ENCODE peak calls at places on chromosomes 1 and 21, in eight cellular contexts. B is lower lobe of right lung, C is A549, S is transverse colon, L is upper lobe of right lung, I is pancreas, N is IMR-90, W is esophagus squamous epithelium. Q is an unnamed sample. For H3K4me1, the result is how much of the 10 kb centered on the place peaks cover.

GRCh38 chr1:90823686-90824085 is 106.6 kb upstream of the BARHL2 start:
- DNase-seq in B (no peak), C (no peak), S (no peak), L (no peak), I (no peak), N (no peak), W (no peak), Q (no peak)

GRCh38 chr1:45266151-45266801 is 59.9 kb upstream of the ZSWIM5 start:
- DNase-seq in B (no peak), C (no peak), S (peak), L (no peak), I (peak), N (peak), W (no peak), Q (peak)

GRCh38 chr1:23643668-23644554 is 47.7 kb upstream of the RPL11 start:
- DNase-seq in B (no peak), C (no peak), S (no peak), L (no peak), I (no peak), N (no peak), W (no peak), Q (no peak)

GRCh38 chr1:116408803-116409720 is 36.0 kb downstream of the ATP1A1 start:
- DNase-seq in B (no peak), C (no peak), S (no peak), L (no peak), I (no peak), N (no peak), W (no peak), Q (no peak)

GRCh38 chr1:178885869-178886268 is 15.0 kb upstream of the ANGPTL1 start:
- DNase-seq in B (no peak), C (no peak), S (no peak), L (no peak), I (no peak), N (no peak), W (no peak), Q (no peak)

GRCh38 chr21:39631842-39632577 is 19.3 kb downstream of the B3GALT5 start:
- DNase-seq in B (no peak), C (no peak), S (no peak), L (no peak), I (no peak), N (no peak), W (no peak), Q (no peak)

GRCh38 chr1:205534444-205534985 is 30.0 kb downstream of the CDK18 start:
- DNase-seq in B (no peak), C (no peak), S (no peak), L (peak), I (no peak), N (no peak), W (no peak), Q (no peak)

GRCh38 chr1:57963545-57963944 is 539.7 kb upstream of the DAB1 start:
- DNase-seq in B (no peak), C (no peak), S (no peak), L (no peak), I (no peak), N (no peak), W (no peak), Q (no peak)

GRCh38 chr1:29240400-29240837 is 4.1 kb downstream of the PTPRU start:
- DNase-seq in B (no peak), C (no peak), S (no peak), L (no peak), I (no peak), N (no peak), W (no peak), Q (no peak)

GRCh38 chr1:247077234-247077633 is 1.4 kb downstream of the ZNF670 start:
- DNase-seq in B (no peak), C (no peak), S (no peak), L (no peak), I (no peak), N (peak), W (no peak), Q (no peak)

GRCh38 chr1:178310685-178311105 is 186.1 kb downstream of the CLEC20A start:
- DNase-seq in B (no peak), C (peak), S (no peak), L (no peak), I (no peak), N (peak), W (no peak), Q (no peak)

GRCh38 chr1:160069460-160070231 is at the start of gene KCNJ10:
- DNase-seq in B (no peak), C (no peak), S (no peak), L (no peak), I (no peak), N (no peak), W (no peak), Q (no peak)

GRCh38 chr1:174894087-174894768 is 105.5 kb upstream of the CACYBP start:
- DNase-seq in B (no peak), C (no peak), S (no peak), L (no peak), I (no peak), N (no peak), W (no peak), Q (no peak)

GRCh38 chr21:35179990-35180557 is 131.0 kb upstream of the RUNX1 start:
- DNase-seq in B (no peak), C (no peak), S (no peak), L (no peak), I (no peak), N (peak), W (no peak), Q (no peak)

GRCh38 chr1:159088050-159088449 is 11.5 kb upstream of the AIM2 start:
- DNase-seq in B (no peak), C (no peak), S (no peak), L (no peak), I (no peak), N (peak), W (no peak), Q (no peak)

GRCh38 chr1:48236716-48237470 is 14.4 kb downstream of the SLC5A9 start:
- DNase-seq in B (no peak), C (peak), S (no peak), L (no peak), I (no peak), N (peak), W (no peak), Q (no peak)

GRCh38 chr1:243842154-243842553 is 7.9 kb downstream of the AKT3 start:
- DNase-seq in B (no peak), C (no peak), S (no peak), L (no peak), I (no peak), N (no peak), W (no peak), Q (no peak)

GRCh38 chr1:97063532-97063931 is 341.9 kb downstream of the PTBP2 start:
- DNase-seq in B (no peak), C (no peak), S (no peak), L (no peak), I (peak), N (no peak), W (no peak), Q (no peak)

GRCh38 chr1:224859651-224860050 is 69.8 kb upstream of the DNAH14 start:
- DNase-seq in B (no peak), C (no peak), S (no peak), L (no peak), I (no peak), N (no peak), W (no peak), Q (no peak)

GRCh38 chr1:210598135-210598652 is 269.5 kb downstream of the HHAT start:
- DNase-seq in B (peak), C (peak), S (peak), L (no peak), I (peak), N (peak), W (no peak), Q (no peak)

GRCh38 chr1:196344462-196344861 is 263.8 kb downstream of the KCNT2 start:
- DNase-seq in B (no peak), C (no peak), S (no peak), L (no peak), I (no peak), N (no peak), W (no peak), Q (no peak)

GRCh38 chr1:25610822-25611630 is 5.6 kb upstream of the MAN1C1 start:
- DNase-seq in B (no peak), C (no peak), S (no peak), L (no peak), I (no peak), N (peak), W (no peak), Q (no peak)

GRCh38 chr21:34770581-34770980 is 101.8 kb downstream of the CLIC6 start:
- DNase-seq in B (no peak), C (no peak), S (no peak), L (no peak), I (no peak), N (no peak), W (no peak), Q (no peak)

GRCh38 chr1:198986442-198986841 is 347.6 kb downstream of the PTPRC start:
- DNase-seq in B (no peak), C (no peak), S (no peak), L (no peak), I (no peak), N (no peak), W (no peak), Q (no peak)

GRCh38 chr1:206693592-206693991 is 8.9 kb downstream of the MAPKAPK2 start:
- DNase-seq in B (no peak), C (no peak), S (no peak), L (no peak), I (no peak), N (peak), W (no peak), Q (peak)

GRCh38 chr1:218371927-218372672 is 27.0 kb downstream of the TGFB2 start:
- DNase-seq in B (no peak), C (no peak), S (no peak), L (no peak), I (no peak), N (peak), W (no peak), Q (no peak)

GRCh38 chr1:58717979-58718378 is 18.1 kb upstream of the MYSM1 start:
- DNase-seq in B (no peak), C (no peak), S (no peak), L (no peak), I (no peak), N (peak), W (no peak), Q (no peak)

GRCh38 chr1:87104945-87105344 is 190.5 kb downstream of the HS2ST1 start:
- DNase-seq in B (no peak), C (no peak), S (no peak), L (no peak), I (no peak), N (no peak), W (no peak), Q (no peak)

GRCh38 chr1:177937931-177938330 is 31.9 kb downstream of the SEC16B start:
- DNase-seq in B (no peak), C (no peak), S (no peak), L (no peak), I (no peak), N (peak), W (no peak), Q (no peak)

GRCh38 chr21:42840411-42841155 is 38.8 kb downstream of the WDR4 start:
- DNase-seq in B (peak), C (no peak), S (no peak), L (peak), I (no peak), N (no peak), W (no peak), Q (no peak)

GRCh38 chr1:227785094-227785811 is 30.2 kb upstream of the PRSS38 start:
- DNase-seq in B (no peak), C (no peak), S (no peak), L (no peak), I (no peak), N (no peak), W (no peak), Q (no peak)
- TF ChIP-seq CTCF in B (no peak), C (no peak), S (no peak), L (no peak), I (no peak), N (no peak), W (no peak), Q (no peak)

GRCh38 chr1:3367376-3367775 is 87.1 kb upstream of the ARHGEF16 start:
- DNase-seq in B (no peak), C (no peak), S (no peak), L (no peak), I (no peak), N (no peak), W (no peak), Q (no peak)
- H3K4me1 ChIP-seq in B (under half), C (under half), S (under half), L (under half), I (under half), N (under half), W (under half), Q (under half)

GRCh38 chr1:39960461-39960958 is 5.6 kb downstream of the MFSD2A start:
- DNase-seq in B (peak), C (no peak), S (peak), L (peak), I (peak), N (no peak), W (peak), Q (peak)
- TF ChIP-seq CTCF in B (no peak), C (no peak), S (no peak), L (no peak), I (no peak), N (no peak), W (no peak), Q (no peak)

GRCh38 chr21:25485914-25486313 is 121.4 kb downstream of the MRPL39 start:
- DNase-seq in B (no peak), C (no peak), S (no peak), L (no peak), I (no peak), N (no peak), W (no peak), Q (no peak)

GRCh38 chr21:25487046-25487594 is 120.2 kb downstream of the MRPL39 start:
- DNase-seq in B (no peak), C (no peak), S (no peak), L (no peak), I (no peak), N (no peak), W (no peak), Q (no peak)

GRCh38 chr21:25490742-25491141 is 116.5 kb downstream of the MRPL39 start:
- DNase-seq in B (no peak), C (no peak), S (no peak), L (no peak), I (no peak), N (peak), W (no peak), Q (no peak)

GRCh38 chr21:25491267-25491666 is 116.0 kb downstream of the MRPL39 start:
- DNase-seq in B (no peak), C (no peak), S (no peak), L (no peak), I (no peak), N (no peak), W (no peak), Q (no peak)

DNA sequence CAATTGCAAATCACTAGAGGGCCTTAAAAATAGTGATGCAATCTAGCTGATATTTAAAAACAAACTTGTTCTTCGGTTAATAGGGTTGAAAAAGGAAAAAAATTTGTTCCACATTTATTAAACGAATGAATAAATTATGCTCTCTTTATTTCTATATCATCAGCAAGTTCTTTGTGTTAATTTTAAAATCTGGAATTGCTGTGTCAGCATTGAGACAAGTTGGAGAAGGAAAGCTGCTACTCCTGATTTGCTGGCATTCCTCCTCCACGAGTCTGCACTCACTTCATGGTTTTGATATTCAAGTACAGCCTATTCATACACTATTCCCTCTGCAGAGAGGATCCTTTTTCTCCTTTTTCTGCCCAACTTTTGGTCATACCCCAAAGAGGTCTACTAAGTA is 117.6 kb downstream of the MRPL39 start:
- DNase-seq in B (no peak), C (no peak), S (no peak), L (no peak), I (no peak), N (peak), W (no peak), Q (no peak)
- H3K4me1 ChIP-seq in B (under half), C (under half), S (under half), L (under half), I (under half), N (under half), W (under half), Q (under half)

GRCh38 chr1:15719721-15720120 is 16.3 kb upstream of the SLC25A34 start:
- DNase-seq in B (no peak), C (no peak), S (no peak), L (no peak), I (no peak), N (no peak), W (no peak), Q (no peak)
- TF ChIP-seq CTCF in B (no peak), C (no peak), S (no peak), L (no peak), I (no peak), N (no peak), W (no peak), Q (no peak)

DNA sequence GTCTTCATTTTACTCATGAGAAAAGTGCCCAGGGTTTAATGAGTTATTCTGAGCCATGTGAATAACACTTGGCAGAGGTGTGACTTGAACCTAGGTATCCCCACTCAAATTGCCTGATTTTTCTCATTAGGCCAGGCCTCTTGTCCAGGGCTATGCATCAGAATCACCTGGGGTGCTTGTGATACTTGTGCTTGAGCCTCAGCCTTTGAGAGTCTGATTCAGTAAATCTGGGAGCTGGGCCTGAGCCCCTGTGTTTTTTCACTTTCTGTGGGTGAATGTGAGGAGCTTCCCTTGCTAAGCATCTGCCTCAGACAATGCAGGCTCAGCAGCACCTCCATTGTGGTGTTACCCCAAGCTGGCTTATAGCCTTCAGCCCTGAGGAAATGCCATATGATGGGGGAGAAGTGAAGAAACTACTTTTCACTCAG is 127.1 kb downstream of the S1PR1 start:
- DNase-seq in B (no peak), C (no peak), S (no peak), L (no peak), I (no peak), N (no peak), W (no peak), Q (no peak)
- H3K4me1 ChIP-seq in B (under half), C (under half), S (under half), L (under half), I (under half), N (under half), W (under half), Q (under half)

GRCh38 chr1:169108897-169109560 is 2.5 kb downstream of the ATP1B1 start:
- DNase-seq in B (no peak), C (no peak), S (peak), L (peak), I (no peak), N (peak), W (no peak), Q (no peak)
- TF ChIP-seq CTCF in B (no peak), C (peak), S (peak), L (peak), I (no peak), N (peak), W (peak), Q (peak)

GRCh38 chr1:64880449-64880848 is 85.9 kb downstream of the JAK1 start:
- DNase-seq in B (no peak), C (no peak), S (no peak), L (no peak), I (no peak), N (no peak), W (no peak), Q (no peak)
- H3K4me1 ChIP-seq in B (under half), C (under half), S (under half), L (under half), I (under half), N (under half), W (under half), Q (under half)